ENCODE peak calls at places on chromosomes 13 and 19, in seven cellular contexts. One of them, this sample, is unnamed. For H3K4me1, the result is how much of the 10 kb centered on the place peaks cover.

GRCh38 chr19:51681286-51681956 is 11.7 kb upstream of the SPACA6 start:
- DNase-seq in A549: peak
- DNase-seq in CD4-positive, alpha-beta memory T cell: no peak
- DNase-seq in heart left ventricle: peak
- DNase-seq in iPS DF 6.9: no peak
- DNase-seq in tibial artery: no peak
- DNase-seq in mammary epithelial cell: no peak
- DNase-seq in this sample: no peak

GRCh38 chr19:8158411-8159074 is 9.2 kb upstream of the FBN3 start:
- DNase-seq in tibial artery: no peak
- DNase-seq in A549: peak
- DNase-seq in iPS DF 6.9: peak
- DNase-seq in heart left ventricle: peak
- DNase-seq in mammary epithelial cell: peak
- DNase-seq in CD4-positive, alpha-beta memory T cell: peak
- DNase-seq in this sample: peak

GRCh38 chr19:41175825-41176734 is 16.9 kb upstream of the CYP2S1 start:
- DNase-seq in iPS DF 6.9: peak
- DNase-seq in CD4-positive, alpha-beta memory T cell: peak
- DNase-seq in mammary epithelial cell: peak
- DNase-seq in tibial artery: peak
- DNase-seq in heart left ventricle: peak
- DNase-seq in A549: peak
- DNase-seq in this sample: no peak

GRCh38 chr19:13070425-13071140 is 32.1 kb downstream of the LYL1 start:
- DNase-seq in tibial artery: no peak
- DNase-seq in mammary epithelial cell: no peak
- DNase-seq in CD4-positive, alpha-beta memory T cell: no peak
- DNase-seq in heart left ventricle: no peak
- DNase-seq in iPS DF 6.9: no peak
- DNase-seq in A549: no peak
- DNase-seq in this sample: no peak

GRCh38 chr13:114142640-114143490 is 10.4 kb upstream of the RASA3 start:
- DNase-seq in A549: no peak
- DNase-seq in iPS DF 6.9: no peak
- DNase-seq in mammary epithelial cell: no peak
- DNase-seq in heart left ventricle: peak
- DNase-seq in tibial artery: no peak
- DNase-seq in CD4-positive, alpha-beta memory T cell: peak
- DNase-seq in this sample: no peak

GRCh38 chr13:67223024-67223423 is 7.1 kb downstream of the PCDH9 start:
- DNase-seq in mammary epithelial cell: no peak
- DNase-seq in CD4-positive, alpha-beta memory T cell: no peak
- DNase-seq in tibial artery: no peak
- DNase-seq in iPS DF 6.9: no peak
- DNase-seq in A549: no peak
- DNase-seq in heart left ventricle: no peak
- DNase-seq in this sample: no peak

GRCh38 chr19:42554046-42554575 is 25.8 kb upstream of the CEACAM1 start:
- DNase-seq in A549: no peak
- DNase-seq in iPS DF 6.9: no peak
- DNase-seq in heart left ventricle: no peak
- DNase-seq in tibial artery: no peak
- DNase-seq in CD4-positive, alpha-beta memory T cell: no peak
- DNase-seq in mammary epithelial cell: no peak
- DNase-seq in this sample: no peak

GRCh38 chr19:5891938-5892771 is 11.4 kb downstream of the NDUFA11 start:
- DNase-seq in heart left ventricle: no peak
- DNase-seq in mammary epithelial cell: no peak
- DNase-seq in CD4-positive, alpha-beta memory T cell: no peak
- DNase-seq in iPS DF 6.9: no peak
- DNase-seq in tibial artery: no peak
- DNase-seq in A549: peak
- DNase-seq in this sample: no peak

GRCh38 chr19:51079486-51080110 is 3.1 kb downstream of the KLK14 start:
- DNase-seq in CD4-positive, alpha-beta memory T cell: no peak
- DNase-seq in heart left ventricle: peak
- DNase-seq in A549: no peak
- DNase-seq in iPS DF 6.9: no peak
- DNase-seq in tibial artery: no peak
- DNase-seq in mammary epithelial cell: no peak
- DNase-seq in this sample: peak

GRCh38 chr19:52646571-52647222 is 8.5 kb upstream of the ZNF83 start:
- DNase-seq in mammary epithelial cell: no peak
- DNase-seq in iPS DF 6.9: no peak
- DNase-seq in CD4-positive, alpha-beta memory T cell: no peak
- DNase-seq in tibial artery: no peak
- DNase-seq in heart left ventricle: no peak
- DNase-seq in A549: peak
- DNase-seq in this sample: no peak

GRCh38 chr19:46862504-46862835 is 1.7 kb downstream of the ARHGAP35 start:
- DNase-seq in mammary epithelial cell: no peak
- DNase-seq in iPS DF 6.9: no peak
- DNase-seq in A549: no peak
- DNase-seq in CD4-positive, alpha-beta memory T cell: no peak
- DNase-seq in heart left ventricle: no peak
- DNase-seq in tibial artery: no peak
- DNase-seq in this sample: no peak

GRCh38 chr13:110421696-110422395 is 114.8 kb downstream of the COL4A2 start:
- DNase-seq in heart left ventricle: no peak
- DNase-seq in CD4-positive, alpha-beta memory T cell: peak
- DNase-seq in A549: no peak
- DNase-seq in tibial artery: no peak
- DNase-seq in iPS DF 6.9: no peak
- DNase-seq in mammary epithelial cell: no peak
- DNase-seq in this sample: no peak

GRCh38 chr19:46786236-46787039 is 2.0 kb downstream of the SLC1A5 start:
- DNase-seq in tibial artery: peak
- DNase-seq in iPS DF 6.9: no peak
- DNase-seq in A549: peak
- DNase-seq in mammary epithelial cell: peak
- DNase-seq in CD4-positive, alpha-beta memory T cell: peak
- DNase-seq in heart left ventricle: peak
- DNase-seq in this sample: peak

GRCh38 chr13:18212873-18213272 is 968.8 kb downstream of the TUBA3C start:
- DNase-seq in iPS DF 6.9: no peak
- DNase-seq in tibial artery: peak
- DNase-seq in A549: peak
- DNase-seq in CD4-positive, alpha-beta memory T cell: no peak
- DNase-seq in mammary epithelial cell: no peak
- DNase-seq in heart left ventricle: no peak
- DNase-seq in this sample: no peak

GRCh38 chr19:45475537-45476348 is 7.9 kb downstream of the FOSB start:
- DNase-seq in A549: peak
- DNase-seq in heart left ventricle: no peak
- DNase-seq in CD4-positive, alpha-beta memory T cell: peak
- DNase-seq in tibial artery: no peak
- DNase-seq in iPS DF 6.9: no peak
- DNase-seq in mammary epithelial cell: no peak
- DNase-seq in this sample: no peak
- H3K4me1 ChIP-seq in A549: under half
- H3K4me1 ChIP-seq in heart left ventricle: under half
- H3K4me1 ChIP-seq in CD4-positive, alpha-beta memory T cell: under half
- H3K4me1 ChIP-seq in tibial artery: under half
- H3K4me1 ChIP-seq in iPS DF 6.9: under half
- H3K4me1 ChIP-seq in mammary epithelial cell: under half
- H3K4me1 ChIP-seq in this sample: under half

GRCh38 chr13:100543872-100544602 is 44.6 kb downstream of the GGACT start:
- DNase-seq in tibial artery: no peak
- DNase-seq in heart left ventricle: no peak
- DNase-seq in mammary epithelial cell: no peak
- DNase-seq in A549: no peak
- DNase-seq in iPS DF 6.9: no peak
- DNase-seq in CD4-positive, alpha-beta memory T cell: no peak
- DNase-seq in this sample: no peak

GRCh38 chr13:100542546-100543156 is 45.9 kb downstream of the GGACT start:
- DNase-seq in A549: peak
- DNase-seq in tibial artery: no peak
- DNase-seq in mammary epithelial cell: peak
- DNase-seq in iPS DF 6.9: no peak
- DNase-seq in CD4-positive, alpha-beta memory T cell: peak
- DNase-seq in heart left ventricle: no peak
- DNase-seq in this sample: no peak

GRCh38 chr13:100540621-100541020 is 48.0 kb downstream of the GGACT start:
- DNase-seq in CD4-positive, alpha-beta memory T cell: no peak
- DNase-seq in A549: no peak
- DNase-seq in tibial artery: no peak
- DNase-seq in iPS DF 6.9: no peak
- DNase-seq in mammary epithelial cell: no peak
- DNase-seq in heart left ventricle: no peak
- DNase-seq in this sample: no peak

GRCh38 chr13:100544866-100545683 is 43.5 kb downstream of the GGACT start:
- DNase-seq in heart left ventricle: peak
- DNase-seq in mammary epithelial cell: peak
- DNase-seq in iPS DF 6.9: no peak
- DNase-seq in CD4-positive, alpha-beta memory T cell: no peak
- DNase-seq in A549: no peak
- DNase-seq in tibial artery: no peak
- DNase-seq in this sample: peak

DNA sequence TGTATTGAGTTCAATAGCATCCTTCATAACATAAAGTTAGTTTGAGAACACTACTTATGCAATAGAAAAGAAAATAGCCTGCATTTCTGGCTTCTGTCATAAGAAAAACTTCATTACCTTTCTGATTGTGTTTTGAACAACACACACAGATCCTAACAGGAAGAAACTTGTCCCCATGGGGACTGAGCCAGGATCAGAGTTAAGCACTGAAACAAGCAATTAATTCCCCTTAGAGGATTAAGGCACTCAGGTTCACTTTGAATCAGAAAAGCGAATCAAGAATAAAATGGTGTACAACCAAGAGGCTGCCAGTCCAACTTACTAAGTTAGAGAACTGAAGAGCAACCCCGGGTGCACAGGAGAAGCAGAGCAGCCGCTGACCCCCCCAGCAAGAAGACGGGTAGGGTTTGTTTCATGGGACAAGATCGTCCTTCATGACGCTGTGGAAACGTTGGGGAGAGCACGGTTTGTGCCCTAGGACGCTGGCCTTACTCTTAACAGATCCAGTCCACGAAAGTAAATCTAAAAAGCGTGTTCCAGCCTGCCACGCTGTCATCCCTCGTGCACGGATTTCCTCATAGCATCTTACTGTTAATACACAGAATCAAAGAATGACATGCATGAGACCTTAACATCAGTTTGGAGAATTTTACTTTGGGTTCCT is 46.6 kb downstream of the GGACT start:
- DNase-seq in iPS DF 6.9: no peak
- DNase-seq in heart left ventricle: no peak
- DNase-seq in A549: no peak
- DNase-seq in tibial artery: no peak
- DNase-seq in CD4-positive, alpha-beta memory T cell: no peak
- DNase-seq in mammary epithelial cell: peak
- DNase-seq in this sample: no peak
- H3K27ac ChIP-seq in iPS DF 6.9: no peak
- H3K27ac ChIP-seq in heart left ventricle: no peak
- H3K27ac ChIP-seq in A549: no peak
- H3K27ac ChIP-seq in tibial artery: no peak
- H3K27ac ChIP-seq in CD4-positive, alpha-beta memory T cell: no peak
- H3K27ac ChIP-seq in mammary epithelial cell: no peak
- H3K27ac ChIP-seq in this sample: no peak

DNA sequence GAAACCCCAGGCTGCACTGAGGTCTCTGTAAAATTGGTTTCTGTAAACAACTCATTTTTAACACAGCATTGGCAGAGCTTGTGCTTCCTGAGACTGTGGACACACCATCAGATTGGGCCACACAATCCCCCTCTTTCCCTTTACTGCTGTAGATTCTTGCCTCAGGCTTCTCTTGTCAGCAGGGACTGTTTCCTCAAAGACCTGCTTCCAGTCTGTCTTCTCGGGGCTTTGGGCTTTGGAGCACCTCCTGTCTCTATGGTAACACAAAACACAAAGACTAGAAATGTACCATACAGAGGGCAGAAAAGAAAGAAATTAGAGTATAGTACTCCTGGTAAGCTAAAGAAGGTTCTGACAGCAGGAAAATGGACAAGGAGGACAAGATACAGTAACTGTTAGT is 484.5 kb downstream of the DIAPH3 start:
- DNase-seq in CD4-positive, alpha-beta memory T cell: no peak
- DNase-seq in mammary epithelial cell: no peak
- DNase-seq in iPS DF 6.9: no peak
- DNase-seq in A549: no peak
- DNase-seq in heart left ventricle: no peak
- DNase-seq in tibial artery: no peak
- DNase-seq in this sample: no peak
- H3K4me1 ChIP-seq in CD4-positive, alpha-beta memory T cell: under half
- H3K4me1 ChIP-seq in mammary epithelial cell: under half
- H3K4me1 ChIP-seq in iPS DF 6.9: under half
- H3K4me1 ChIP-seq in A549: under half
- H3K4me1 ChIP-seq in heart left ventricle: under half
- H3K4me1 ChIP-seq in tibial artery: under half
- H3K4me1 ChIP-seq in this sample: under half

GRCh38 chr19:48703316-48703715 is 7.5 kb downstream of the FUT2 start:
- DNase-seq in iPS DF 6.9: no peak
- DNase-seq in A549: no peak
- DNase-seq in heart left ventricle: no peak
- DNase-seq in CD4-positive, alpha-beta memory T cell: no peak
- DNase-seq in tibial artery: no peak
- DNase-seq in mammary epithelial cell: no peak
- DNase-seq in this sample: no peak
- H3K27ac ChIP-seq in iPS DF 6.9: no peak
- H3K27ac ChIP-seq in A549: no peak
- H3K27ac ChIP-seq in heart left ventricle: no peak
- H3K27ac ChIP-seq in CD4-positive, alpha-beta memory T cell: no peak
- H3K27ac ChIP-seq in tibial artery: no peak
- H3K27ac ChIP-seq in mammary epithelial cell: no peak
- H3K27ac ChIP-seq in this sample: no peak

DNA sequence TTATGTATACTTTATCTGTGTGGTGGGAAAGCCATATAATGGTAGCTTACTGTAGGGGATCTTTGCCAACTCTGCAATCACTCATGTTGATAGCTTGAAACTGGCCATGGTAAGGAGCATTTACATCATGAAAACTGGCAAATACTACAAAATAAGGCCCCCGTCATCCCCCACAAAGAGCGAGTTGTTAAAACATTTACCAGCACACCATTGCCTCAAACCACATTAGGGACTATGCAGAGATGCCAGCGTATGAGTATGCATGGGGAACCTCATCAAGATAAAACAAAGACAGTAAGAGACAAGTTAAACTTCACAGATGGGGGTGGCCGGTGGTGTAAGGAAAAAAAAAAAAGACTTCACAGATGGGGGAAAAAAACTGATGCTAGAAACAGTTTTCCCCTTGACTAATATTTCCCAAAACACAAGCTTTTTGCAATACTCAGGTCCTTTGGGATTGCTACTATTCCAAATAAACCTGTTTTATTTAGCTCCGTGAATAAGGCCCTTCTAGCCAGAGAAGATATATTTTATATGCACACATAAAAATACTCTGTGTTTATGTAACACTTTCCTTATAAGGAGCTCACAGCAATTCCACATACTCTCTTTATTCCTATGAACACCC is 70.6 kb upstream of the SERP2 start:
- DNase-seq in heart left ventricle: no peak
- DNase-seq in tibial artery: no peak
- DNase-seq in A549: no peak
- DNase-seq in CD4-positive, alpha-beta memory T cell: no peak
- DNase-seq in iPS DF 6.9: no peak
- DNase-seq in mammary epithelial cell: no peak
- DNase-seq in this sample: no peak
- H3K4me1 ChIP-seq in heart left ventricle: half or more
- H3K4me1 ChIP-seq in tibial artery: half or more
- H3K4me1 ChIP-seq in A549: half or more
- H3K4me1 ChIP-seq in CD4-positive, alpha-beta memory T cell: under half
- H3K4me1 ChIP-seq in iPS DF 6.9: under half
- H3K4me1 ChIP-seq in mammary epithelial cell: half or more
- H3K4me1 ChIP-seq in this sample: half or more

This sample was measured in heart right ventricle.